ENCODE peak calls at places on chromosome 14, in nine cellular contexts. One of them, this sample, is unnamed.

GRCh38 chr14:91067186-91067585 is 6.7 kb upstream of the RPS6KA5 start:
- DNase-seq in SHP77 treated with DMSO at 0.1 percent for 48 hours: no peak
- DNase-seq in NCI-H524: no peak
- DNase-seq in lung: no peak
- DNase-seq in keratinocyte: no peak
- DNase-seq in pons: no peak
- DNase-seq in OCI-M1: no peak
- DNase-seq in GM20000: no peak
- DNase-seq in nucleus accumbens: no peak
- DNase-seq in this sample: no peak

GRCh38 chr14:45716506-45716905 is 463.5 kb upstream of the MIS18BP1 start:
- DNase-seq in SHP77 treated with DMSO at 0.1 percent for 48 hours: peak
- DNase-seq in NCI-H524: no peak
- DNase-seq in lung: no peak
- DNase-seq in keratinocyte: no peak
- DNase-seq in pons: peak
- DNase-seq in OCI-M1: peak
- DNase-seq in GM20000: no peak
- DNase-seq in nucleus accumbens: no peak
- DNase-seq in this sample: no peak

GRCh38 chr14:34199585-34199984 is 248.7 kb upstream of the EGLN3 start:
- DNase-seq in SHP77 treated with DMSO at 0.1 percent for 48 hours: no peak
- DNase-seq in NCI-H524: no peak
- DNase-seq in lung: no peak
- DNase-seq in keratinocyte: no peak
- DNase-seq in pons: no peak
- DNase-seq in OCI-M1: no peak
- DNase-seq in GM20000: no peak
- DNase-seq in nucleus accumbens: no peak
- DNase-seq in this sample: no peak

GRCh38 chr14:92486881-92487280 is 26.7 kb upstream of the RIN3 start:
- DNase-seq in SHP77 treated with DMSO at 0.1 percent for 48 hours: no peak
- DNase-seq in NCI-H524: no peak
- DNase-seq in lung: no peak
- DNase-seq in keratinocyte: no peak
- DNase-seq in pons: no peak
- DNase-seq in OCI-M1: no peak
- DNase-seq in GM20000: no peak
- DNase-seq in nucleus accumbens: no peak
- DNase-seq in this sample: no peak

GRCh38 chr14:103543140-103543539 is 14.1 kb downstream of the TRMT61A start:
- DNase-seq in SHP77 treated with DMSO at 0.1 percent for 48 hours: no peak
- DNase-seq in NCI-H524: no peak
- DNase-seq in lung: no peak
- DNase-seq in keratinocyte: no peak
- DNase-seq in pons: no peak
- DNase-seq in OCI-M1: no peak
- DNase-seq in GM20000: no peak
- DNase-seq in nucleus accumbens: peak
- DNase-seq in this sample: no peak

GRCh38 chr14:56592746-56593544 is 13.3 kb downstream of the TMEM260 start:
- DNase-seq in SHP77 treated with DMSO at 0.1 percent for 48 hours: no peak
- DNase-seq in NCI-H524: no peak
- DNase-seq in lung: no peak
- DNase-seq in keratinocyte: no peak
- DNase-seq in pons: no peak
- DNase-seq in OCI-M1: no peak
- DNase-seq in GM20000: no peak
- DNase-seq in nucleus accumbens: no peak
- DNase-seq in this sample: no peak

GRCh38 chr14:23670489-23670888 is 34.3 kb downstream of the DHRS2 start:
- DNase-seq in SHP77 treated with DMSO at 0.1 percent for 48 hours: no peak
- DNase-seq in NCI-H524: no peak
- DNase-seq in lung: no peak
- DNase-seq in keratinocyte: no peak
- DNase-seq in pons: no peak
- DNase-seq in OCI-M1: no peak
- DNase-seq in GM20000: no peak
- DNase-seq in nucleus accumbens: no peak
- DNase-seq in this sample: no peak

GRCh38 chr14:69133206-69134125 is 19.5 kb downstream of the DCAF5 start:
- DNase-seq in SHP77 treated with DMSO at 0.1 percent for 48 hours: no peak
- DNase-seq in NCI-H524: peak
- DNase-seq in lung: no peak
- DNase-seq in keratinocyte: no peak
- DNase-seq in pons: no peak
- DNase-seq in OCI-M1: peak
- DNase-seq in GM20000: no peak
- DNase-seq in nucleus accumbens: no peak
- DNase-seq in this sample: no peak

GRCh38 chr14:85002846-85003245 is 527.1 kb upstream of the FLRT2 start:
- DNase-seq in SHP77 treated with DMSO at 0.1 percent for 48 hours: no peak
- DNase-seq in NCI-H524: no peak
- DNase-seq in lung: no peak
- DNase-seq in keratinocyte: no peak
- DNase-seq in pons: no peak
- DNase-seq in OCI-M1: no peak
- DNase-seq in GM20000: no peak
- DNase-seq in nucleus accumbens: no peak
- DNase-seq in this sample: no peak